ENCODE peak calls at places on chromosomes 2 and 18, in five cellular contexts. One of them, this sample, is unnamed.

GRCh38 chr2:110714824-110715223 is 17.5 kb upstream of the ACOXL start:
- DNase-seq in tibial nerve: no peak
- DNase-seq in brain microvascular endothelial cell: no peak
- DNase-seq in PC-9: no peak
- DNase-seq in ovary: no peak
- DNase-seq in this sample: no peak

GRCh38 chr2:163348843-163349395 is 386.9 kb downstream of the FIGN start:
- DNase-seq in tibial nerve: no peak
- DNase-seq in brain microvascular endothelial cell: peak; percentile 76
- DNase-seq in PC-9: peak; percentile 83
- DNase-seq in ovary: peak; percentile 11
- DNase-seq in this sample: no peak

GRCh38 chr2:219513787-219514186 is 495 bp upstream of the ASIC4 start:
- DNase-seq in tibial nerve: no peak
- DNase-seq in brain microvascular endothelial cell: no peak
- DNase-seq in PC-9: no peak
- DNase-seq in ovary: no peak
- DNase-seq in this sample: no peak

GRCh38 chr2:188119112-188119838 is 172.4 kb upstream of the GULP1 start:
- DNase-seq in tibial nerve: no peak
- DNase-seq in brain microvascular endothelial cell: no peak
- DNase-seq in PC-9: no peak
- DNase-seq in ovary: no peak
- DNase-seq in this sample: no peak

GRCh38 chr18:58400337-58400885 is 228.5 kb downstream of the ALPK2 start:
- DNase-seq in tibial nerve: no peak
- DNase-seq in brain microvascular endothelial cell: no peak
- DNase-seq in PC-9: no peak
- DNase-seq in ovary: no peak
- DNase-seq in this sample: no peak

GRCh38 chr18:5979176-5979888 is 84.0 kb upstream of the TMEM200C start:
- DNase-seq in tibial nerve: no peak
- DNase-seq in brain microvascular endothelial cell: no peak
- DNase-seq in PC-9: no peak
- DNase-seq in ovary: no peak
- DNase-seq in this sample: no peak

GRCh38 chr2:234300393-234300792 is 196.5 kb downstream of the ARL4C start:
- DNase-seq in tibial nerve: no peak
- DNase-seq in brain microvascular endothelial cell: no peak
- DNase-seq in PC-9: no peak
- DNase-seq in ovary: no peak
- DNase-seq in this sample: no peak

GRCh38 chr18:33146009-33146408 is 294.5 kb downstream of the CCDC178 start:
- DNase-seq in tibial nerve: no peak
- DNase-seq in brain microvascular endothelial cell: no peak
- DNase-seq in PC-9: no peak
- DNase-seq in ovary: no peak
- DNase-seq in this sample: no peak

GRCh38 chr2:160494243-160494642 is 636 bp upstream of the RBMS1 start:
- DNase-seq in tibial nerve: no peak
- DNase-seq in brain microvascular endothelial cell: no peak
- DNase-seq in PC-9: no peak
- DNase-seq in ovary: peak; percentile 27
- DNase-seq in this sample: no peak

GRCh38 chr2:171297951-171298350 is 135.8 kb downstream of the METTL8 start:
- DNase-seq in tibial nerve: no peak
- DNase-seq in brain microvascular endothelial cell: peak; percentile 7
- DNase-seq in PC-9: no peak
- DNase-seq in ovary: no peak
- DNase-seq in this sample: no peak

GRCh38 chr2:216536725-216537124 is 38.1 kb downstream of the RPL37A start:
- DNase-seq in tibial nerve: no peak
- DNase-seq in brain microvascular endothelial cell: peak; percentile 59
- DNase-seq in PC-9: no peak
- DNase-seq in ovary: no peak
- DNase-seq in this sample: no peak

GRCh38 chr2:220096406-220096805 is 469.0 kb downstream of the SLC4A3 start:
- DNase-seq in tibial nerve: no peak
- DNase-seq in brain microvascular endothelial cell: no peak
- DNase-seq in PC-9: no peak
- DNase-seq in ovary: no peak
- DNase-seq in this sample: no peak

GRCh38 chr2:167140767-167141166 is 252.5 kb downstream of the XIRP2 start:
- DNase-seq in tibial nerve: no peak
- DNase-seq in brain microvascular endothelial cell: peak; percentile 99
- DNase-seq in PC-9: peak; percentile 65
- DNase-seq in ovary: no peak
- DNase-seq in this sample: no peak

GRCh38 chr2:184312970-184313369 is 285.4 kb upstream of the ZNF804A start:
- DNase-seq in tibial nerve: no peak
- DNase-seq in brain microvascular endothelial cell: no peak
- DNase-seq in PC-9: no peak
- DNase-seq in ovary: no peak
- DNase-seq in this sample: no peak

GRCh38 chr2:140210963-140211362 is 1430.8 kb upstream of the NXPH2 start:
- DNase-seq in tibial nerve: no peak
- DNase-seq in brain microvascular endothelial cell: no peak
- DNase-seq in PC-9: no peak
- DNase-seq in ovary: no peak
- DNase-seq in this sample: no peak

GRCh38 chr2:222673883-222674282 is 2.4 kb downstream of the MOGAT1 start:
- DNase-seq in tibial nerve: no peak
- DNase-seq in brain microvascular endothelial cell: no peak
- DNase-seq in PC-9: no peak
- DNase-seq in ovary: no peak
- DNase-seq in this sample: no peak

GRCh38 chr2:173881886-173882285 is 83.3 kb downstream of the SP3 start:
- DNase-seq in tibial nerve: no peak
- DNase-seq in brain microvascular endothelial cell: no peak
- DNase-seq in PC-9: no peak
- DNase-seq in ovary: no peak
- DNase-seq in this sample: no peak

GRCh38 chr2:109172556-109173105 is 43.6 kb downstream of the SH3RF3 start:
- DNase-seq in tibial nerve: no peak
- DNase-seq in brain microvascular endothelial cell: no peak
- DNase-seq in PC-9: no peak
- DNase-seq in ovary: no peak
- DNase-seq in this sample: no peak
- H3K27ac ChIP-seq in tibial nerve: peak overlapping the region; percentile 77
- H3K27ac ChIP-seq in brain microvascular endothelial cell: peak overlapping the region; percentile 97
- H3K27ac ChIP-seq in PC-9: no peak overlapping the region
- H3K27ac ChIP-seq in ovary: no peak overlapping the region
- H3K27ac ChIP-seq in this sample: no peak overlapping the region

DNA sequence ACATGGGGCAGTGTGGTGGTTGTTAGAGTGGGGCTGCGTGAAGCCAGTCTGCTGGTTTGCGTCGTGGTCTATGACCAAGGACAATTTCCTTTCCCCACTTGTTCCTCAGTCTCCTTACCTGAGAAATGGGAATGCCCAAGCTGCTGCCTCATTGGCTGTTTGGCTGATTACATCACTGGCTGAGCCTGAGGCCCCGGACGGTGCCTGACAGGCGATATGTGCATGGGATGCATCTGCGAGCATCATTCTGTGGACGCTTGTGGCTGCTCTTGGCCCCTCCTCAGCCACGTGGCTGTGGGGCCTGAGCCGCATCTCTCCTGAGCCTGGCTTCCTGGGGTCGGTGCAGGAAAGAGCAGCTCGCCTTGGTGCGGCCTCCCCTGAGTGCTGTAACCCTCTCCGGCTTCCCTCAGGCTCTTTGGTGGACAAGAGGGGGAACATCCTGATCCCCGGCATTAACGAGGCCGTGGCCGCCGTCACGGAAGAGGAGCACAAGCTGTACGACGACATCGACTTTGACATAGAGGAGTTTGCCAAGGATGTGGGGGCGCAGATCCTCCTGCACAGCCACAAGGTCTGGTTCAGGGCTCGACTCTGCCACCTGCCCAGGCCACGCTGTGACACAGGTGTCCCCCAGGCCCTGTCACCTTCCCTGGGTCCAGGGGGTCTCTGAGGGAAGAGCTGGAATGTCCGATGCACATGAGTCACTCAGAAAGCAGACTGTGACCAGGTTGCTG is 17.2 kb downstream of the CNDP2 start:
- DNase-seq in tibial nerve: no peak
- DNase-seq in brain microvascular endothelial cell: no peak
- DNase-seq in PC-9: no peak
- DNase-seq in ovary: no peak
- DNase-seq in this sample: no peak
- TF ChIP-seq CTCF in tibial nerve: no peak
- TF ChIP-seq CTCF in brain microvascular endothelial cell: no peak
- TF ChIP-seq CTCF in PC-9: no peak
- TF ChIP-seq CTCF in ovary: no peak
- TF ChIP-seq CTCF in this sample: no peak

GRCh38 chr2:177394622-177395021 is 2.0 kb downstream of the AGPS start:
- DNase-seq in tibial nerve: no peak
- DNase-seq in brain microvascular endothelial cell: no peak
- DNase-seq in PC-9: no peak
- DNase-seq in ovary: no peak
- DNase-seq in this sample: no peak

GRCh38 chr2:177391822-177392372 is 676 bp upstream of the AGPS start:
- DNase-seq in tibial nerve: no peak
- DNase-seq in brain microvascular endothelial cell: no peak
- DNase-seq in PC-9: no peak
- DNase-seq in ovary: no peak
- DNase-seq in this sample: no peak

GRCh38 chr2:177393824-177394614 is 1.4 kb downstream of the AGPS start:
- DNase-seq in tibial nerve: no peak
- DNase-seq in brain microvascular endothelial cell: no peak
- DNase-seq in PC-9: no peak
- DNase-seq in ovary: no peak
- DNase-seq in this sample: no peak

GRCh38 chr2:177392373-177393246 is at the start of gene AGPS:
- DNase-seq in tibial nerve: peak; percentile 33
- DNase-seq in brain microvascular endothelial cell: peak; percentile 39
- DNase-seq in PC-9: peak; percentile 76
- DNase-seq in ovary: peak; percentile 71
- DNase-seq in this sample: peak; percentile 70

GRCh38 chr2:177393381-177393780 is 808 bp downstream of the AGPS start:
- DNase-seq in tibial nerve: no peak
- DNase-seq in brain microvascular endothelial cell: peak; percentile 14
- DNase-seq in PC-9: no peak
- DNase-seq in ovary: no peak
- DNase-seq in this sample: no peak
- H3K4me3 ChIP-seq in tibial nerve: peak overlapping the region; percentile 88
- H3K4me3 ChIP-seq in brain microvascular endothelial cell: peak overlapping the region; percentile 74
- H3K4me3 ChIP-seq in PC-9: peak overlapping the region; percentile 94
- H3K4me3 ChIP-seq in ovary: peak overlapping the region; percentile 96
- H3K4me3 ChIP-seq in this sample: peak overlapping the region; percentile 86

DNA sequence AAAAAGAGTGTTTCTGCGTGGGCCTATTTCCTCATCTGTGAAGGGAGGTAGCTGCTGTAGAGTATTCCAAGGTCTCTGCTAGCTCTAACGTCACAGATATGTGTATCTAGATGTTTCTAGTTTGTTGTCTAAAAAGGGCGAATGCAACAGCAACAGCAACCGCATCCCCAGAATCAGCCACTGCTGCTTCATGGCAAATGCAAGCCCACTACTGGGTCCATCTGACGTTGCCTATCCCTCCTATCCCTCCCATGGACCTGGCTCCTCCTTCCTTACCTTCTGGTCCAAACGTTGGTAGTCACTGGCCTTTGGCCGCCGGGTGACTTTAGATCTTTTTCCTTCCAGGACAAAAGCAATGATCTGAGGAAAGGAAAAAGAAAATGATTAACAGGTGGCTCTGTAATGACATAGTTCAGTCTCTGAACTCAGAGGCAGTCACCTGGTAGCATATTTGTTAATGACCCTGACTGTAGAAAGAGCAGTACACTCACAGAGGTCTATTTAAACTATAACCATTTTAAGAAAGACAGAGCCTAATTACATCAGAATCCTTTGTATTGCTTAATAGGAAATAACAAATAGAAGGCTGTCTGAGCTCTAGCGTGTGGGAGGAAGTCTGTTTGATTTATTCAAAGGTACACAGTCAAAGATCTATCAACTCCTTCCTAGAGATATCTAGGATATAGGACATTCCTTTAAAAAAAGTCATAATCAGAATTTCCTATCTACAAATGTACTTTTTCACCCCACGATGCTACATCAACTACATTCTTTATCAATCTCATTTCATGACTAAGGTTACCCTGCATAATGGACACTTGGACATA is 2.9 kb downstream of the TGOLN2 start:
- DNase-seq in tibial nerve: no peak
- DNase-seq in brain microvascular endothelial cell: no peak
- DNase-seq in PC-9: peak; percentile 76
- DNase-seq in ovary: no peak
- DNase-seq in this sample: no peak
- H3K27ac ChIP-seq in tibial nerve: no peak overlapping the region
- H3K27ac ChIP-seq in brain microvascular endothelial cell: no peak overlapping the region
- H3K27ac ChIP-seq in PC-9: peak overlapping the region; percentile 6
- H3K27ac ChIP-seq in ovary: no peak overlapping the region
- H3K27ac ChIP-seq in this sample: peak overlapping the region; percentile 97

This sample was measured in CD8-positive, alpha-beta T cell.